ENCODE peak calls at places on chromosomes 3 and 15, in ten cellular contexts. U is thoracic aorta; H is SJCRH30; L is fibroblast of lung; O is K562; F is cardiac muscle cell; B is effector memory CD4-positive, alpha-beta T cell; M is HCT116; E is H7; C is PC-3. P is an unnamed sample. For H3K27me3, the result is how much of the 10 kb centered on the place peaks cover.

GRCh38 chr3:136919799-136920580 is 37.8 kb upstream of the IL20RB start:
- DNase-seq in U (no peak), H (no peak), L (peak), O (no peak), F (peak), B (no peak), M (no peak), E (no peak), C (no peak), P (no peak)

GRCh38 chr3:177724020-177724638 is 526.8 kb upstream of the TBL1XR1 start:
- DNase-seq in U (no peak), H (peak), L (no peak), O (no peak), F (peak), B (no peak), M (no peak), E (no peak), C (no peak), P (peak)

GRCh38 chr3:25583343-25583742 is 81.4 kb downstream of the TOP2B start:
- DNase-seq in U (no peak), H (no peak), L (no peak), O (no peak), F (no peak), B (no peak), M (no peak), E (no peak), C (no peak), P (no peak)

GRCh38 chr3:129144786-129145185 is 16.1 kb downstream of the ISY1 start:
- DNase-seq in U (no peak), H (no peak), L (no peak), O (no peak), F (no peak), B (no peak), M (no peak), E (no peak), C (no peak), P (no peak)

GRCh38 chr3:167394003-167394402 is 13.9 kb upstream of the ZBBX start:
- DNase-seq in U (no peak), H (no peak), L (no peak), O (no peak), F (no peak), B (no peak), M (no peak), E (no peak), C (peak), P (no peak)

GRCh38 chr15:85109333-85109732 is 127.7 kb downstream of the PDE8A start:
- DNase-seq in U (no peak), H (no peak), L (no peak), O (no peak), F (no peak), B (no peak), M (no peak), E (no peak), C (no peak), P (no peak)

GRCh38 chr3:195032106-195032759 is 238.7 kb downstream of the XXYLT1 start:
- DNase-seq in U (no peak), H (no peak), L (no peak), O (no peak), F (no peak), B (no peak), M (no peak), E (no peak), C (peak), P (no peak)

GRCh38 chr15:64099379-64099778 is 3.6 kb downstream of the SNX1 start:
- DNase-seq in U (no peak), H (no peak), L (no peak), O (no peak), F (no peak), B (no peak), M (no peak), E (no peak), C (no peak), P (no peak)

GRCh38 chr3:121660356-121661171 is at the start of gene HCLS1:
- DNase-seq in U (no peak), H (no peak), L (no peak), O (peak), F (peak), B (peak), M (no peak), E (no peak), C (no peak), P (peak)

GRCh38 chr3:73520931-73521461 is 103.7 kb downstream of the PDZRN3 start:
- DNase-seq in U (no peak), H (no peak), L (peak), O (no peak), F (peak), B (no peak), M (no peak), E (no peak), C (no peak), P (peak)

DNA sequence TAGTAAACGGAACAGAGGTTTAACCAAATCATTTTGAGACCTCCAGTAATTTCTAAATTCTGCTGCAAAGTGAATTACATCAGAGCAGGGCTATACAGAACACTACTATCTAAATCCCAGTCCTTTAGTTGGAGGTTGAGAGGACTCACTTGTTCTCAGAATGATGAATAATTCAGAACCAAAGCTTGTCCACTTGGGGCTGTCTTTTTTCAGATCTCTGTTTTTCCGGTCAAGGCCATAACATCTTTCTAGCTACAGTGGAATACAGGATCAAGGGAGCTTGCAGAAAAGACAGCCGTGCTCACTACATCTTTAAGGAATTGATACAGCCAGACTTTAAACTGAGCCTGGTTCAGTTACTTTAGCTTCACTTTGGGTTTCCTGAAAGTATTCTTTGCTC is 194.5 kb downstream of the EFHB start:
- DNase-seq in U (no peak), H (no peak), L (no peak), O (no peak), F (no peak), B (no peak), M (no peak), E (no peak), C (no peak), P (no peak)
- H3K4me3 ChIP-seq in U (no peak), H (no peak), L (no peak), O (no peak), F (no peak), B (no peak), M (no peak), E (no peak), C (no peak), P (no peak)

GRCh38 chr15:47186071-47186470 is 531.2 kb upstream of the SEMA6D start:
- DNase-seq in U (no peak), H (no peak), L (no peak), O (no peak), F (no peak), B (no peak), M (no peak), E (no peak), C (no peak), P (no peak)
- H3K27me3 ChIP-seq in U (under half), H (under half), L (under half), O (under half), F (half or more), B (under half), M (under half), E (half or more), C (under half), P (under half)

GRCh38 chr3:174223042-174223441 is 636.1 kb upstream of the NAALADL2 start:
- DNase-seq in U (no peak), H (no peak), L (no peak), O (no peak), F (no peak), B (no peak), M (no peak), E (no peak), C (no peak), P (no peak)

GRCh38 chr3:174218011-174218410 is 641.1 kb upstream of the NAALADL2 start:
- DNase-seq in U (no peak), H (no peak), L (peak), O (no peak), F (no peak), B (no peak), M (no peak), E (no peak), C (peak), P (no peak)

GRCh38 chr3:174221155-174221554 is 638.0 kb upstream of the NAALADL2 start:
- DNase-seq in U (no peak), H (no peak), L (no peak), O (no peak), F (no peak), B (no peak), M (no peak), E (no peak), C (no peak), P (no peak)

GRCh38 chr3:174216948-174217718 is 642.0 kb upstream of the NAALADL2 start:
- DNase-seq in U (no peak), H (no peak), L (no peak), O (no peak), F (no peak), B (no peak), M (no peak), E (no peak), C (no peak), P (no peak)

DNA sequence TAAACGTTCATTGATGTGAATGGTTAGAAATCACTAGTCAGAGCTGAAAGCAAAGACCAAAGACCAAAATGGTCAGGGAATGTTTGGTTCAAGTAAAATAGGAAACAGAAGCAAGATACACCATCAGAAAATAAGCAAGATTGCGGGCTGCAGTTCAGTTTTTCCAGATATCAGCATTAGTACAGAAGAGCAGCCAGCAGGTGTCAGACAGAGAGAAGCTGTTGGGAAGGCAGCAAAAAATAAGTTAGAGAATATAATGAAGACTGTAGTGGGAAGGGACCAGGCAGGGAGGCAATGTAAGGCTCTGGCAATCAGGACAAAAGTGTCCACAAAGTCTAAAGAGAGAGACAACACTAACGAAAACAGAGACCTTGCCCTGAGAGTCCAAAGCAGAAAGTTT is 639.4 kb upstream of the NAALADL2 start:
- DNase-seq in U (no peak), H (no peak), L (no peak), O (no peak), F (no peak), B (no peak), M (no peak), E (no peak), C (no peak), P (no peak)
- H3K4me3 ChIP-seq in U (no peak), H (no peak), L (no peak), O (no peak), F (no peak), B (no peak), M (no peak), E (no peak), C (no peak), P (no peak)

GRCh38 chr3:46681387-46681786 is 12.1 kb downstream of the ALS2CL start:
- DNase-seq in U (no peak), H (no peak), L (no peak), O (no peak), F (no peak), B (no peak), M (no peak), E (no peak), C (no peak), P (no peak)

GRCh38 chr3:46678280-46678679 is 15.2 kb downstream of the ALS2CL start:
- DNase-seq in U (no peak), H (no peak), L (no peak), O (no peak), F (no peak), B (no peak), M (no peak), E (no peak), C (no peak), P (no peak)

GRCh38 chr3:46682156-46682555 is 11.3 kb downstream of the ALS2CL start:
- DNase-seq in U (no peak), H (no peak), L (no peak), O (no peak), F (no peak), B (no peak), M (no peak), E (no peak), C (no peak), P (no peak)

GRCh38 chr3:46680298-46680826 is 13.1 kb downstream of the ALS2CL start:
- DNase-seq in U (no peak), H (no peak), L (no peak), O (no peak), F (no peak), B (no peak), M (no peak), E (no peak), C (no peak), P (no peak)

GRCh38 chr3:46679681-46680080 is 13.8 kb downstream of the ALS2CL start:
- DNase-seq in U (no peak), H (no peak), L (no peak), O (no peak), F (no peak), B (no peak), M (no peak), E (no peak), C (no peak), P (peak)
- H3K27me3 ChIP-seq in U (under half), H (under half), L (under half), O (under half), F (under half), B (under half), M (under half), E (under half), C (under half), P (under half)

GRCh38 chr15:52483712-52484111 is 45.0 kb downstream of the MYO5A start:
- DNase-seq in U (no peak), H (peak), L (peak), O (no peak), F (peak), B (no peak), M (no peak), E (no peak), C (peak), P (no peak)
- H3K4me3 ChIP-seq in U (no peak), H (no peak), L (no peak), O (no peak), F (no peak), B (no peak), M (no peak), E (no peak), C (peak), P (no peak)

DNA sequence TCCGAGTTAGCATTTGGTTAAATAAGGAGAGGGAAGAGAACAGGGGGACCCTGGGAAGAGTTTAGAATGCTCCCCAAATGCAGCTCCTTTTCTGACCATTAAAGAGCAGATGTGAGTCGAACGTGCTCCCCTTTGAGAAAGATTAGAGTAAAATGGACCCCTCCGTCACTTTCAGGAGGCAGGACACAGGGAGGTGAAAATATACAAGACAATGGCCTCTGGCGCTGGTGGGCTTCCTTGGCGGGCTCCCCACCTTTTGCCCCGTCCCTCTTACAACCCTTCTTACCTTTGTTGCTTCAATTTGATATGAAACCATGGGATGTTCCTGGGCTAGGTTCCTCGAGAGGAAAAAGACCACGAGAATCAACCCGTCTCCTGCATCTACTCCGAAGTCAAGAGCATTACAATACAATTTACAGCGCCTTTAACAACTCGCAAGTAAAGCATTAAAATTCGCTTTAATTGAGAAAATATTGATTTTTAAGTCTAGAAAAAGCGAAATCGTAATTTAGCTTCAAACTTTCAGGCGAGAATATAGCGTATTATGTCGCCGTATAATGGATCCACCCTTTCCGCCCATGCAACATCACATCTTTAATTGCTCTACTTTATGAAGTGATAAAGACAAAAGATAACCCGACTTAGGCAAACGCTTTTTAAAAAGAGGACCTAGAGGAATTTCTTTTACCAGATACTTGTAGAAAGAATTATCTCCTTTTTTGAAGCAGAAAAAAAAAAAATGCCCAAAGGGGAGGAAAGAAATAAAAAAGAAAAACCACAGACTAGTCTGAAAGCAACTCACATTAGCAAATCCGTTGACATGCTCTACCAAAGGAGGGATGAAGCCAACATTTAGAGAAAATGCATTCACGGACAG is 214.0 kb downstream of the MEIS2 start:
- DNase-seq in U (no peak), H (no peak), L (peak), O (no peak), F (no peak), B (no peak), M (no peak), E (peak), C (no peak), P (no peak)
- H3K27me3 ChIP-seq in U (under half), H (under half), L (under half), O (under half), F (under half), B (under half), M (under half), E (half or more), C (under half), P (under half)

DNA sequence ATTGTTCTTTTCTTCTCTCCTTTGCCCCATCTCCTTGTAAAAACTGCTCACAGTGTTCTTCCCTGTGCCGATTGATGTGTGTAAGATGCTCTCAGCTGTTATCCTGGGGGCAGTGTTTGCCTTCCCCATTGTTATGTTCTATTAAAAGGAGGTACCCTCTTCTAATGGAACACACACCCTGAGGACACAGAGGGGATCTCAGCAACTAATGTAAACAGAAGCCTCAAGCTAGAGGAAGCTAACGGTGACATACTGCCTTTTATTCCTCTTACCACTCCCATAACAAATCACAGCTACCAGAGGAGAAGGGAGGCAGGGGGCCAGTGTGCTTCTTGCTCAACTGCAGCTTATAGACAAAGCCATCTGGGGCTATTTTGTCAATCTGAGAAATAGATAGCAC is 2.2 kb downstream of the TAGLN3 start:
- DNase-seq in U (no peak), H (peak), L (no peak), O (no peak), F (no peak), B (no peak), M (no peak), E (peak), C (no peak), P (no peak)
- H3K4me3 ChIP-seq in U (no peak), H (no peak), L (no peak), O (no peak), F (no peak), B (no peak), M (no peak), E (no peak), C (no peak), P (no peak)

GRCh38 chr3:130854208-130854864 is 39.5 kb upstream of the ATP2C1 start:
- DNase-seq in U (no peak), H (no peak), L (no peak), O (no peak), F (no peak), B (no peak), M (no peak), E (no peak), C (no peak), P (no peak)

DNA sequence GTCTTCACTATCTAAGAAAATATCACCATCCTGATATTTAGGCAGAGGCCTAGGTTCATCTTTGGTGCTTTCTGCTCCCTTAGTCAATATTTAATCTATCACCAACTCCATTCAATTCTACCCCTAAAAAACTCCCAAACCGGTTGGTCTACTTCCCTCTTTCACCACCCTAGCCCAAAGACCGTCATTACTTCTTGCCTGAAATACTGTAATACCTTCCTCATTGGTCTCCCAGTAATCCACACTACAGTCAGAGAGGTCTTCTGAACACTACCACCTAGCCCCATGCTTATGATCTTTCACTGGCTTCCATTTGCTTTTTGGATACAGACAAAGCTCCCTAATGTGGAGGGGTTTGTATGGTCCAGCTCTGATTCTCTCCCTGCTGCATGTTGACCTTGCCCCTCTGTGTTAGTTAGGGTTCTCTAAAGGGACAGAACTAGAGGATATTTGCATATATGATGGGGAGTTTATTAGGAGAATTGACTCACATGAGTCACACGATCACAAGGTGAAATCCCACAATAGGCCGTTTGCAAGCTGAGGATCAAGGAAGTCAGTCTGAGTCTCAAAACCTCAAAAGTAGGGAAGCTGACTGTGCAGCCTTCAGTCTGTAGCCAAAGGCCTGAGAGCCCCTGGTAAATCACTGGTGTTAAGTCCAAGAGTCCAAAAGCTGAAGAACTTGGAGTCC is 36.4 kb upstream of the ATP2C1 start:
- DNase-seq in U (no peak), H (no peak), L (no peak), O (no peak), F (no peak), B (no peak), M (no peak), E (no peak), C (peak), P (no peak)
- H3K27me3 ChIP-seq in U (under half), H (under half), L (under half), O (under half), F (under half), B (under half), M (under half), E (under half), C (under half), P (under half)

DNA sequence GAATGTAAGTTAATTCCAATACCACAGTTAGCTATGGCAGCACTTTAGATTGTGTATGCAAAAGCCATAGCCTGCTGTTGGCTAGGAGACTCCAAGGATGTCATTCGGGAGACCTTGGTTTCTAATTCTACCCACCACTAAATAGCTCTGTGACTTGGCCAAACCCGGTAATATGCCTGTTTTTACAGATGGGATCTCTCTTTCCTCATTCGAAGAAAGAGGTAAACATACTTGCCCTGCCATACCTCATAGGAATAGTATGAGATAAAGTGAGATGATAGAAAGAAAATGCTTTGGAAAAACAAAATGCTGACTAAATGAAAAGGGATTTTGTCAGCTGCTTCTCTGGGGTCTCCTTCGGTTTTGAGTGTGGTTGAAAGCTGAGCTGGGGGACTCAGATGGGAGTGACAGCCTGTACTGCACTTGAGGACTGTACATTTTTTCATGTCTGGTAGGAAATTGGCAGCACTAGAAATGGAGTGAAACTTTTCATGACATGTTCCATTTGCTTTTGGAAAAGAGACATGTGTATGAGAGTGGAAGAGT is 57.4 kb upstream of the ROPN1 start:
- DNase-seq in U (no peak), H (peak), L (peak), O (no peak), F (no peak), B (no peak), M (no peak), E (no peak), C (no peak), P (no peak)
- H3K4me3 ChIP-seq in U (no peak), H (no peak), L (no peak), O (no peak), F (no peak), B (no peak), M (no peak), E (no peak), C (no peak), P (no peak)

GRCh38 chr3:127819086-127819485 is 3.2 kb downstream of the MGLL start:
- DNase-seq in U (no peak), H (no peak), L (no peak), O (no peak), F (no peak), B (no peak), M (no peak), E (no peak), C (no peak), P (no peak)
- H3K27me3 ChIP-seq in U (under half), H (under half), L (under half), O (under half), F (under half), B (under half), M (under half), E (under half), C (under half), P (under half)